ENCODE peak calls at places on chromosome 17, in nine cellular contexts. B is GM23338, A is Panc1, U is stomach, Q is transverse colon, Z is K562, K is prostate gland, N is HCT116, P is H1. L is an unnamed sample.
A peak's percentile ranks its signal among the peaks of the same experiment; 100 is the strongest.

GRCh38 chr17:55421179-55421934 is at the start of gene MMD:
- DNase-seq in B (peak; percentile 51), A (no peak), U (no peak), Q (peak; percentile 67), Z (peak; percentile 49), K (peak; percentile 39), N (no peak), P (no peak), L (no peak)

GRCh38 chr17:9938764-9939163 is 33.7 kb upstream of the RCVRN start:
- DNase-seq in B (no peak), A (no peak), U (no peak), Q (no peak), Z (no peak), K (no peak), N (no peak), P (no peak), L (no peak)

GRCh38 chr17:44610871-44611270 is 45.4 kb upstream of the MEIOC start:
- DNase-seq in B (no peak), A (no peak), U (no peak), Q (no peak), Z (no peak), K (no peak), N (no peak), P (no peak), L (no peak)

GRCh38 chr17:50055055-50055425 is 870 bp upstream of the ITGA3 start:
- DNase-seq in B (peak; percentile 84), A (no peak), U (peak; percentile 87), Q (peak; percentile 87), Z (no peak), K (peak; percentile 90), N (peak; percentile 93), P (no peak), L (peak; percentile 88)

GRCh38 chr17:76716146-76716833 is 5.5 kb upstream of the MXRA7 start:
- DNase-seq in B (no peak), A (no peak), U (peak; percentile 48), Q (no peak), Z (no peak), K (no peak), N (no peak), P (no peak), L (peak; percentile 70)

GRCh38 chr17:79733692-79734070 is 2.9 kb downstream of the ENPP7 start:
- DNase-seq in B (no peak), A (no peak), U (no peak), Q (no peak), Z (no peak), K (no peak), N (no peak), P (no peak), L (no peak)

GRCh38 chr17:18248300-18248731 is 10.2 kb downstream of the FLII start:
- DNase-seq in B (peak; percentile 83), A (no peak), U (peak; percentile 67), Q (peak; percentile 67), Z (peak; percentile 57), K (peak; percentile 65), N (no peak), P (no peak), L (no peak)

GRCh38 chr17:49779730-49780220 is 8.7 kb upstream of the KAT7 start:
- DNase-seq in B (peak; percentile 26), A (peak; percentile 38), U (no peak), Q (peak; percentile 28), Z (peak; percentile 35), K (no peak), N (peak; percentile 34), P (no peak), L (no peak)

GRCh38 chr17:46160169-46160568 is 33.1 kb downstream of the KANSL1 start:
- DNase-seq in B (no peak), A (no peak), U (no peak), Q (no peak), Z (no peak), K (no peak), N (no peak), P (no peak), L (no peak)

GRCh38 chr17:46159686-46160085 is 33.5 kb downstream of the KANSL1 start:
- DNase-seq in B (no peak), A (no peak), U (no peak), Q (no peak), Z (no peak), K (no peak), N (no peak), P (no peak), L (no peak)

GRCh38 chr17:46158323-46159296 is 34.6 kb downstream of the KANSL1 start:
- DNase-seq in B (no peak), A (no peak), U (no peak), Q (no peak), Z (no peak), K (no peak), N (no peak), P (no peak), L (no peak)

GRCh38 chr17:46154151-46154816 is 38.9 kb downstream of the KANSL1 start:
- DNase-seq in B (no peak), A (no peak), U (no peak), Q (no peak), Z (no peak), K (no peak), N (no peak), P (no peak), L (no peak)

GRCh38 chr17:46157443-46158107 is 35.7 kb downstream of the KANSL1 start:
- DNase-seq in B (no peak), A (no peak), U (no peak), Q (no peak), Z (no peak), K (no peak), N (no peak), P (no peak), L (no peak)
- H3K27ac ChIP-seq in B (no peak overlapping the region), A (no peak overlapping the region), U (peak overlapping the region; percentile 61), Q (peak overlapping the region; percentile 4), Z (no peak overlapping the region), K (peak overlapping the region; percentile 33), N (no peak overlapping the region), P (no peak overlapping the region), L (peak overlapping the region; percentile 3)

GRCh38 chr17:62091804-62092203 is 26.7 kb upstream of the MED13 start:
- DNase-seq in B (no peak), A (no peak), U (no peak), Q (no peak), Z (no peak), K (no peak), N (no peak), P (no peak), L (no peak)
- TF ChIP-seq POLR2AphosphoS5 in B (no peak), A (no peak), U (no peak), Q (no peak), Z (no peak), K (no peak), N (no peak), P (no peak), L (no peak)

GRCh38 chr17:64150237-64151015 is 20.5 kb upstream of the ERN1 start:
- DNase-seq in B (no peak), A (no peak), U (peak; percentile 77), Q (no peak), Z (no peak), K (no peak), N (no peak), P (no peak), L (peak; percentile 41)

GRCh38 chr17:64147110-64148016 is 17.4 kb upstream of the ERN1 start:
- DNase-seq in B (peak; percentile 25), A (no peak), U (no peak), Q (no peak), Z (no peak), K (no peak), N (no peak), P (no peak), L (no peak)

GRCh38 chr17:64148017-64148631 is 18.2 kb upstream of the ERN1 start:
- DNase-seq in B (peak; percentile 25), A (no peak), U (no peak), Q (no peak), Z (no peak), K (no peak), N (no peak), P (no peak), L (no peak)

GRCh38 chr17:64149196-64149595 is 19.3 kb upstream of the ERN1 start:
- DNase-seq in B (no peak), A (no peak), U (no peak), Q (no peak), Z (no peak), K (no peak), N (no peak), P (no peak), L (no peak)

DNA sequence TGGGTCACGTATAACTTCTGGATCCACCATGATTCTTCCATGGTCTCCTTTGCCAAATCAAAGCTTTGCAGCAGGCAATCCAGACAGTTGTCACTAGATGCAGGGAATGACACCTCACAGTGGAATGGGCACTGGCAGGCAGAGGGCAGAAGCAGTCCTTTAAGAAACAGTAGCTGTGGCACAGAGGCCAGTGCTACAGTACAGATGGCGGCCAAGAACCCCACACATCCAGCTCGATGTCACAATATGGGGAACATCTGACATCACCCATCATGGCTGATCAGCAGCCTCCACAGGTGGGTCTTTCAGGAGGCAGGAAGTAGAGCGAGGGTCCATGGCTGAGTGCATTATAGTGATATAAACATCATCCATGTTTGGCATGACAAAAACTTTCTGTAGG is 18.8 kb upstream of the ERN1 start:
- DNase-seq in B (peak; percentile 14), A (no peak), U (peak; percentile 41), Q (no peak), Z (no peak), K (no peak), N (no peak), P (no peak), L (no peak)
- TF ChIP-seq CTCF in B (no peak), A (no peak), U (peak; percentile 25), Q (no peak), Z (no peak), K (no peak), N (peak; percentile 43), P (peak; percentile 4), L (no peak)

GRCh38 chr17:27504188-27504995 is 48.1 kb downstream of the KSR1 start:
- DNase-seq in B (no peak), A (no peak), U (no peak), Q (no peak), Z (no peak), K (no peak), N (no peak), P (no peak), L (no peak)

GRCh38 chr17:27503636-27504035 is 47.4 kb downstream of the KSR1 start:
- DNase-seq in B (no peak), A (no peak), U (no peak), Q (no peak), Z (no peak), K (no peak), N (no peak), P (no peak), L (no peak)

GRCh38 chr17:27499451-27500265 is 43.4 kb downstream of the KSR1 start:
- DNase-seq in B (no peak), A (no peak), U (no peak), Q (no peak), Z (no peak), K (no peak), N (no peak), P (no peak), L (no peak)

GRCh38 chr17:27506348-27507218 is 50.3 kb downstream of the KSR1 start:
- DNase-seq in B (peak; percentile 87), A (no peak), U (no peak), Q (no peak), Z (peak; percentile 33), K (no peak), N (no peak), P (peak; percentile 72), L (no peak)

DNA sequence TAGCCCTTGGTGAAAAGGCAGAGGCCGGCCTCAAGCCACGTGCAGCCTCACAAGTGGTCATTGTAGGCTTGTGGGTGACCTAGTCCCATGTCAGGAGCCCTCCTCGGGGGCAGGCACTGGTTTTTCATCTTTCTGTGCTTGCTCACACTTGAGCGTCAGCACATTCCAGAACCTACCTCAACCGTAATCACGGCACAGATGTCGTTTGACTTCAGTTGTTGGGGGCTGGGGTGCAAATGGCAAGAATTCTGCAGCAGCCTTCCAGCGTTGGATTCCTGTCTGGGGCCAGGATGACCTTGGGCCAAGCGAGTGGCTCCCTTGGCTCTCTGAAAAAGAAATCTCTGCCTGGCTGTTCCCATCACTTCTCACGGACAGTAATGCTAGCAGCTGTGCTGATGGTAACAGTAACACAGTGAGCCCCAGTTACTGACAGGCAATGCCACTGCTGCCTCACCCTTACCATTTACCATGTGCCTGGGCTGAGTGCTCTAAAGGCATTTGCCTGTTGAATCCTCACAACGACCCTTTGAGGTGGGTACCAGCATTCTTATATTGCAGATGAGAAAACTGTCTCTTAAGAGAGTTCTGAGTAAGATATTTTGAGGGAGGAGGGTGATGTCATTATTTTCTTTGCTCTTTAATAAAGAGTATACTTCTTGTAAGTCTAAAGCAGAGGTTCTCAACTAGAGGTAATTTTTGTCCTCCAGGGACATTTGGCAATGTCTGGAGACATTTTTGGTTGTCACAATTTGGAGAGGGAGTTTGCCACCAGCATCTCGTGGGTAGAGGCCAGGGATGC is 46.5 kb downstream of the KSR1 start:
- DNase-seq in B (no peak), A (no peak), U (no peak), Q (no peak), Z (no peak), K (no peak), N (no peak), P (no peak), L (no peak)
- H3K27ac ChIP-seq in B (no peak overlapping the region), A (no peak overlapping the region), U (no peak overlapping the region), Q (no peak overlapping the region), Z (no peak overlapping the region), K (no peak overlapping the region), N (no peak overlapping the region), P (no peak overlapping the region), L (no peak overlapping the region)

L was measured in breast epithelium.